ENCODE peak calls at places on chromosome 15, in six cellular contexts. S is cardiac muscle cell, T is left ventricle myocardium inferior, N is cardiac fibroblast, H is fibroblast of lung, B is AG04449. W is an unnamed sample.

GRCh38 chr15:36612063-36612788 is 32.8 kb downstream of the CDIN1 start:
- DNase-seq in H (peak; percentile 94), T (no peak), S (peak; percentile 56), N (peak; percentile 87), B (peak; percentile 76), W (no peak)

GRCh38 chr15:75843618-75844610 is 667 bp downstream of the UBE2Q2 start:
- DNase-seq in H (peak; percentile 58), S (peak; percentile 61), B (no peak), N (peak; percentile 55), T (peak; percentile 61), W (peak; percentile 29)

GRCh38 chr15:78216276-78217229 is 17.8 kb downstream of the ACSBG1 start:
- DNase-seq in H (peak; percentile 18), S (peak; percentile 18), B (no peak), N (no peak), T (peak; percentile 79), W (no peak)

GRCh38 chr15:89828324-89829145 is 13.9 kb upstream of the ANPEP start:
- DNase-seq in S (peak; percentile 74), H (peak; percentile 82), B (no peak), T (peak; percentile 67), N (peak; percentile 72), W (no peak)

GRCh38 chr15:58459562-58459961 is 27.8 kb downstream of the LIPC start:
- DNase-seq in S (no peak), N (no peak), B (no peak), H (no peak), T (peak; percentile 61), W (no peak)

GRCh38 chr15:55673287-55673686 is 69.7 kb downstream of the PRTG start:
- DNase-seq in T (no peak), N (no peak), B (no peak), H (no peak), S (no peak), W (no peak)

GRCh38 chr15:30038667-30039523 is 43.9 kb upstream of the GOLGA8J start:
- DNase-seq in H (no peak), T (no peak), B (no peak), N (no peak), S (no peak), W (no peak)

GRCh38 chr15:90893175-90894090 is 9.1 kb downstream of the FES start:
- DNase-seq in N (no peak), H (no peak), T (no peak), S (no peak), B (no peak), W (no peak)

GRCh38 chr15:26449296-26449695 is 323.6 kb downstream of the GABRB3 start:
- DNase-seq in T (no peak), B (no peak), N (peak; percentile 34), H (peak; percentile 85), S (no peak), W (no peak)

GRCh38 chr15:96331942-96332853 is 1.7 kb downstream of the NR2F2 start:
- DNase-seq in H (peak; percentile 58), T (no peak), B (no peak), N (peak; percentile 66), S (peak; percentile 66), W (no peak)

GRCh38 chr15:81001180-81002003 is 669 bp downstream of the TLNRD1 start:
- DNase-seq in N (peak; percentile 64), B (no peak), T (peak; percentile 73), S (peak; percentile 47), H (peak; percentile 47), W (no peak)

GRCh38 chr15:78001656-78002055 is 75.9 kb downstream of the TBC1D2B start:
- DNase-seq in N (no peak), S (no peak), T (no peak), B (no peak), H (no peak), W (no peak)

GRCh38 chr15:49847937-49848823 is 227.3 kb downstream of the DTWD1 start:
- DNase-seq in B (peak; percentile 98), H (peak; percentile 99), N (peak; percentile 99), S (peak; percentile 96), T (no peak), W (no peak)

GRCh38 chr15:79060175-79060574 is 30.4 kb downstream of the RASGRF1 start:
- DNase-seq in B (no peak), H (no peak), S (no peak), T (no peak), N (no peak), W (no peak)

GRCh38 chr15:51093865-51094605 is 671 bp downstream of the TNFAIP8L3 start:
- DNase-seq in H (no peak), B (no peak), T (peak; percentile 45), N (peak; percentile 66), S (peak; percentile 62), W (no peak)

GRCh38 chr15:65400760-65401606 is 21.8 kb downstream of the IGDCC4 start:
- DNase-seq in B (no peak), S (peak; percentile 82), T (peak; percentile 48), H (peak; percentile 63), N (peak; percentile 71), W (peak; percentile 47)

GRCh38 chr15:82197734-82198594 is 64.6 kb downstream of the EFL1 start:
- DNase-seq in S (peak; percentile 82), B (no peak), H (peak; percentile 52), N (peak; percentile 84), T (peak; percentile 51), W (peak; percentile 59)

GRCh38 chr15:78077053-78077859 is at the start of gene TBC1D2B:
- DNase-seq in H (peak; percentile 54), S (peak; percentile 65), T (peak; percentile 72), N (peak; percentile 58), B (no peak), W (peak; percentile 36)

GRCh38 chr15:82021992-82022391 is 23.8 kb downstream of the MEX3B start:
- DNase-seq in T (no peak), B (no peak), S (peak; percentile 67), H (peak; percentile 30), N (peak; percentile 41), W (no peak)

GRCh38 chr15:72231847-72232461 is 964 bp upstream of the PKM start:
- DNase-seq in N (peak; percentile 86), T (no peak), H (peak; percentile 88), B (peak; percentile 37), S (peak; percentile 80), W (no peak)

GRCh38 chr15:77266708-77267387 is 153.1 kb downstream of the PEAK1 start:
- DNase-seq in H (peak; percentile 92), N (peak; percentile 31), S (peak; percentile 77), B (peak; percentile 74), T (no peak), W (no peak)

GRCh38 chr15:81945014-81945615 is 100.7 kb downstream of the MEX3B start:
- DNase-seq in S (no peak), T (no peak), N (no peak), H (no peak), B (no peak), W (no peak)

GRCh38 chr15:40847225-40847961 is 3.5 kb downstream of the SPINT1 start:
- DNase-seq in T (peak; percentile 38), H (peak; percentile 36), N (peak; percentile 26), S (peak; percentile 68), B (no peak), W (no peak)

GRCh38 chr15:101135532-101136166 is 116.2 kb downstream of the CHSY1 start:
- DNase-seq in N (no peak), S (no peak), H (no peak), B (no peak), T (no peak), W (no peak)

DNA sequence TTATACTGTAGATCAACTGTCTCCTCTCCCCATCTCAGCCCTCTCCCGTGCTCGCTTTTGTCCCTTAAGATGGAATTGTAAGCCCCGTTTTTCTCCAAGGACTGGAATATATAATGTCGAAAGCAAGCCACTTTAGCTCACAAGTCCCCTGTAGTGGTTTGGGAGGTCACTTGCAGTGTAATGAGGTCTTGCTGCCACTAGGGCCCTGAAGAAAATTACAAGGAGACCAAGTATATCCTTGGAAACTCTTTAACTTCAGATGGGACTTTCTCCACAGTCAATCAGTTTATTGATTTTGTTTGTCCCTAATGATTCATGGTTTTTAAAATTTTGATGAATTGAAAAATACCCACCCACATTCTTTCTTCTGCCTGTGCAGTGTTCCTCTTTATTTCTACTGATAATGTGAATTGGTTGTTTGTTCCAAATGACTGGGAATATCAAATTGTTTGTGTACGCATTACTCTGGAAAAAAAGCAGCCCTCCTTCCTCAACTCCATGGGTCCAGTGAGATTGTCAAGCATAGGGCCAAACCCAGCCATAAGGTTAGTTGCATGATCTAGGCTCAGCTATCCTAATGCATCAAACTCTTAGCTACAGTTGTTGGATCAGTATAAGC is 294.8 kb downstream of the MCTP2 start:
- DNase-seq in B (no peak), T (no peak), S (no peak), H (no peak), N (no peak), W (no peak)
- TF ChIP-seq CTCF in B (no peak), T (peak; percentile 43), S (no peak), H (peak; percentile 28), N (peak; percentile 28), W (no peak)

GRCh38 chr15:74695597-74696397 is at the start of gene EDC3:
- DNase-seq in H (peak; percentile 83), N (peak; percentile 82), B (peak; percentile 14), T (peak; percentile 89), S (peak; percentile 89), W (peak; percentile 83)
- TF ChIP-seq CTCF in H (no peak), N (no peak), B (no peak), T (no peak), S (no peak), W (no peak)

GRCh38 chr15:68154923-68155559 is 50.1 kb downstream of the CALML4 start:
- DNase-seq in T (no peak), S (peak; percentile 82), B (no peak), N (peak; percentile 79), H (peak; percentile 56), W (no peak)
- TF ChIP-seq CTCF in T (peak; percentile 85), S (peak; percentile 80), B (peak; percentile 65), N (peak; percentile 73), H (peak; percentile 86), W (no peak)

DNA sequence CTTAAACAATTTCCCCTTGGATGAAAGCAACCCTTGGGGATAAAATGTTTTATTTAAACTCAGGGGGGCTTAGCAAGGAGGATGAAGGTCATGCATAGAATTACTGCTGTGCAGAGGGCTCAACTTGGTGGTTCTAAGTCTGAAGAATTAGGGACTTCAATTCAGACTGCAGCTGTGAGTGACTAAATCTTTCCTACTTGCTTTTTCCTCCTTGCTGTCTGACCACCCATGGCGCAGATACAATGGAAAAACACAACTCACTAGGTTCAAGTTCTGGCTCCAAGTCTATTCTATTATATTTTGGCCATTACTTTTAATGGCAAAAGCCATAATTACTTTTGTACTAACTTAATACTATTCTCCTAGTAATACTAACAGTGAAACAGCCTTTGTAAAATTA is 594.6 kb downstream of the NTRK3 start:
- DNase-seq in T (no peak), H (no peak), N (no peak), B (no peak), S (no peak), W (no peak)
- TF ChIP-seq CTCF in T (no peak), H (no peak), N (no peak), B (no peak), S (no peak), W (no peak)

DNA sequence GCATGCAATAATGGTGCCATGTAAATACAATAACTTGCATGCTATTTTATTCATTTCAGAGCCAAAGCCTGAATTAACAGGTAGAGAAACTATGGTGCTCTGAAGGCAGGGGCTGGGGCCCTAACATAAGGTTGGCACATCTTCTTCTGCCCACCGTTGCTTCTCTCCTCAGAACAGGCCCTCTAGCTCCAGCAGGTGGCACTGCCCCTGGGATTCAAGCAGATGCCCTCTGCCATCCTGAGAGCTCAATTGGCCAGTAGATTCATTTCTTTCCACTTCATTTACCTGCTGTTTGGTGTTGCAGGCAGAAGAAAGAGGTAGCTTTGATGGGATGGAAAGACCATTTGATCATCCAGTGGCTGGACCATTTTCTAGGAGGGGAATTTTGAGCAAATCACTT is 130.5 kb downstream of the FOXB1 start:
- DNase-seq in H (no peak), N (no peak), B (no peak), S (no peak), T (no peak), W (no peak)
- TF ChIP-seq CTCF in H (peak; percentile 23), N (no peak), B (peak; percentile 23), S (peak; percentile 9), T (no peak), W (no peak)